ENCODE peak calls at places on chromosomes 6 and 20, in nine cellular contexts. K is progenitor cell of endocrine pancreas, Y is sigmoid colon, H is fibroblast of villous mesenchyme, W is gastrocnemius medialis, I is astrocyte of the cerebellum, U is breast epithelium, C is ascending aorta, O is left lung. D is an unnamed sample.

GRCh38 chr6:362231-362923 is 29.2 kb upstream of the IRF4 start:
- DNase-seq in K (no peak), H (no peak), I (no peak), Y (no peak), O (no peak), W (no peak), C (no peak), U (no peak), D (no peak)

GRCh38 chr6:38259736-38260135 is 380.0 kb downstream of the BTBD9 start:
- DNase-seq in O (no peak), I (no peak), U (no peak), H (peak; percentile 34), W (no peak), K (no peak), C (no peak), Y (no peak), D (no peak)

GRCh38 chr6:56370591-56371198 is 123.3 kb upstream of the COL21A1 start:
- DNase-seq in K (no peak), U (no peak), O (no peak), I (peak; percentile 91), H (peak; percentile 79), W (no peak), C (peak; percentile 84), Y (peak; percentile 91), D (peak; percentile 52)

GRCh38 chr6:14732845-14733757 is 512.8 kb upstream of the JARID2 start:
- DNase-seq in C (peak; percentile 38), W (no peak), H (peak; percentile 55), Y (no peak), O (no peak), I (no peak), U (no peak), K (no peak), D (no peak)

GRCh38 chr6:25022140-25022553 is 86.4 kb upstream of the RIPOR2 start:
- DNase-seq in Y (no peak), W (no peak), I (no peak), K (no peak), O (no peak), C (no peak), U (no peak), H (peak; percentile 76), D (peak; percentile 63)

GRCh38 chr6:85669735-85670194 is 27.1 kb upstream of the SYNCRIP start:
- DNase-seq in W (no peak), C (no peak), H (peak; percentile 55), K (no peak), O (no peak), I (no peak), Y (no peak), U (no peak), D (peak; percentile 42)

GRCh38 chr6:53761036-53761435 is 33.8 kb upstream of the LRRC1 start:
- DNase-seq in W (no peak), K (no peak), I (peak; percentile 20), Y (no peak), C (no peak), U (no peak), H (no peak), O (no peak), D (no peak)

GRCh38 chr6:27290065-27290849 is 21.8 kb downstream of the POM121L2 start:
- DNase-seq in Y (no peak), C (no peak), I (no peak), U (no peak), O (no peak), W (no peak), K (no peak), H (no peak), D (no peak)

GRCh38 chr6:91606148-91606901 is 1019.5 kb upstream of the MAP3K7 start:
- DNase-seq in C (no peak), Y (no peak), O (no peak), I (no peak), H (no peak), U (no peak), W (no peak), K (no peak), D (no peak)

GRCh38 chr6:114304304-114304887 is 38.4 kb downstream of the HS3ST5 start:
- DNase-seq in W (no peak), C (no peak), I (peak; percentile 33), K (no peak), H (peak; percentile 22), O (no peak), U (no peak), Y (no peak), D (no peak)

GRCh38 chr6:160163425-160163824 is 41.8 kb downstream of the SLC22A1 start:
- DNase-seq in C (no peak), O (no peak), K (no peak), H (no peak), W (no peak), U (no peak), I (no peak), Y (no peak), D (no peak)

GRCh38 chr6:139133733-139134360 is 1.0 kb upstream of the HECA start:
- DNase-seq in C (no peak), W (no peak), K (no peak), I (no peak), H (no peak), Y (no peak), U (no peak), O (no peak), D (no peak)

GRCh38 chr6:139134817-139135577 is at the start of gene HECA:
- DNase-seq in C (peak; percentile 98), I (peak; percentile 85), U (peak; percentile 98), O (peak; percentile 98), H (peak; percentile 96), W (peak; percentile 95), Y (peak; percentile 99), K (peak; percentile 97), D (peak; percentile 85)

GRCh38 chr6:139137716-139138115 is 2.8 kb downstream of the HECA start:
- DNase-seq in U (no peak), H (no peak), K (no peak), W (no peak), I (no peak), O (no peak), C (no peak), Y (no peak), D (no peak)

GRCh38 chr6:139133272-139133671 is 1.6 kb upstream of the HECA start:
- DNase-seq in Y (no peak), O (no peak), K (no peak), U (no peak), C (no peak), W (no peak), H (no peak), I (no peak), D (no peak)

DNA sequence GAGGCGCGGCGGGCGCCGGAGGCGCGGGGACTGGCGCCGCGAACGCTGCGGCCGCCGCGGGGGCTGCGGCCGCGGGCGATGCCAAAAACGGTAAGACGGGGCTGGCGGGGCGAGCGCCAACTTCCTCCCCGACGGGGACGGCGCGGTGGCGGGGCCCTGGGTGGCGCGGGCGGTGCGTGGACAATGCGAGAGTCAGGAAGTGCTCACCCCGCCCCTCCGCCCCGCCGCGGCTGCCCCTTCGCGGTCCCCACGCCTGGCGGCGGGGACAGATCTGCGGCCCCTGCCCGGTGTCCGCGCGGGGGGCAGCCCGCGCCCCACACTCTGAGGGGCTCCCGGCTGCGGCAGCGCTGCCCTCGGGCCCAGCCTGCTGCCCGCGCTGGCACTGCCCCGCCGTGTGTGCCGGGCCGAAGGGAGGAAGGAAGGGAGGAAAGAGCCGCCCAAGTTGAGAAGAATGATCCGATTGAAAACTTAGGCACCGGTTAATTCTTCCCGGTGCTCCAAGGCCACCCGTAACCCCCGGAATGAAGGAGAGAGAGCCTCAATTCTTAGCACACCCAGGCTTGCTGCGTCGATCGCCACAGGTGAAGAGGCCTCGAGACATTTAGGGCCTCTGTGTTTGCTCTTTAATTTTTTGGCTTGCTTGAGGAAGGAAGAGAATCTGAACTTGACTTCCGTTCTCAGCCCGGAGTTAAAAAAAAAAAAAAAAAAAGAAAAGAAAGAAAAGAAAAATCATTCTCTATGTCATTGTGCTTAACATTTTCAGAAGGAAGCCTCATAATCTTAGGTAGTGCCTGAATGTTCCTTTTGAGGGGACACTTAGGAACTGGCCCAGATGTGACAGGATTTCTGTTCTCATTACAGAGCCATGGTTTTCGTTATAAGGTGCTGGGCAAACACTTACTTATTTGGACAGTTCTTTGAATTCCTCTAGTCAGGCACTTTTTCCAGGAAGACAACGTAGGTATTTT is 982 bp downstream of the HECA start:
- DNase-seq in I (no peak), O (peak; percentile 97), C (peak; percentile 83), H (peak; percentile 38), U (peak; percentile 58), K (peak; percentile 30), Y (peak; percentile 77), W (peak; percentile 44), D (no peak)
- TF ChIP-seq CTCF in I (no peak), O (no peak), C (no peak), H (no peak), U (no peak), K (peak; percentile 8), Y (no peak), W (no peak), D (no peak)

GRCh38 chr20:31738729-31739549 is at the start of gene TPX2:
- DNase-seq in O (peak; percentile 93), H (peak; percentile 97), U (peak; percentile 96), I (peak; percentile 93), W (peak; percentile 96), Y (peak; percentile 97), K (peak; percentile 92), C (peak; percentile 97), D (peak; percentile 90)
- TF ChIP-seq CTCF in O (no peak), H (peak; percentile 9), U (no peak), I (peak; percentile 14), W (no peak), Y (peak; percentile 36), K (peak; percentile 53), C (peak; percentile 13), D (no peak)

GRCh38 chr6:1545654-1546053 is 64.1 kb upstream of the FOXC1 start:
- DNase-seq in C (no peak), W (no peak), H (no peak), I (no peak), O (no peak), K (no peak), U (no peak), Y (no peak), D (no peak)

GRCh38 chr6:1542764-1543163 is 67.0 kb upstream of the FOXC1 start:
- DNase-seq in C (no peak), U (no peak), I (no peak), H (no peak), K (no peak), Y (no peak), O (no peak), W (no peak), D (no peak)

GRCh38 chr6:1544603-1545002 is 65.1 kb upstream of the FOXC1 start:
- DNase-seq in I (no peak), W (no peak), U (no peak), C (no peak), Y (no peak), H (no peak), K (no peak), O (no peak), D (no peak)

GRCh38 chr6:1542335-1542734 is 67.4 kb upstream of the FOXC1 start:
- DNase-seq in K (no peak), H (no peak), I (no peak), U (no peak), W (no peak), Y (no peak), O (no peak), C (no peak), D (no peak)

GRCh38 chr6:1544000-1544399 is 65.7 kb upstream of the FOXC1 start:
- DNase-seq in K (no peak), W (no peak), Y (no peak), C (no peak), H (no peak), O (no peak), I (no peak), U (no peak), D (no peak)
- TF ChIP-seq CTCF in K (no peak), W (no peak), Y (no peak), C (no peak), H (no peak), O (no peak), I (no peak), U (no peak), D (no peak)

GRCh38 chr6:130296854-130297253 is 69.0 kb upstream of the TMEM200A start:
- DNase-seq in W (no peak), C (no peak), I (no peak), U (no peak), H (no peak), Y (no peak), K (no peak), O (no peak), D (no peak)
- TF ChIP-seq CTCF in W (no peak), C (no peak), I (peak; percentile 10), U (no peak), H (no peak), Y (no peak), K (no peak), O (no peak), D (no peak)

D was measured in AG09319.